ENCODE peak calls at places on chromosome 10, in nine cellular contexts. O, G, S, Y, H, Z, N, T and U are unnamed samples. For H3K36me3, the result is how much of the 10 kb centered on the place peaks cover.

GRCh38 chr10:52949899-52950298 is 177.3 kb upstream of the MBL2 start:
- DNase-seq in O (no peak), G (no peak), S (no peak), Y (no peak), H (no peak), Z (no peak), N (no peak), T (no peak), U (no peak)

GRCh38 chr10:101031796-101032636 is 982 bp downstream of the SFXN3 start:
- DNase-seq in O (peak), G (peak), S (no peak), Y (peak), H (peak), Z (peak), N (peak), T (peak), U (peak)

GRCh38 chr10:119337796-119338432 is 130.5 kb downstream of the GRK5 start:
- DNase-seq in O (no peak), G (peak), S (no peak), Y (no peak), H (no peak), Z (peak), N (no peak), T (no peak), U (no peak)

GRCh38 chr10:71223365-71224058 is 11.1 kb downstream of the UNC5B start:
- DNase-seq in O (no peak), G (no peak), S (no peak), Y (peak), H (no peak), Z (no peak), N (no peak), T (no peak), U (no peak)

GRCh38 chr10:101073631-101074030 is 11.8 kb downstream of the KAZALD1 start:
- DNase-seq in O (no peak), G (no peak), S (no peak), Y (no peak), H (no peak), Z (no peak), N (no peak), T (no peak), U (no peak)

GRCh38 chr10:110634527-110635209 is 9.5 kb upstream of the RBM20 start:
- DNase-seq in O (no peak), G (no peak), S (no peak), Y (no peak), H (no peak), Z (no peak), N (no peak), T (no peak), U (peak)

GRCh38 chr10:31929986-31930675 is 1.5 kb upstream of the ARHGAP12 start:
- DNase-seq in O (no peak), G (no peak), S (no peak), Y (no peak), H (peak), Z (peak), N (no peak), T (peak), U (no peak)

GRCh38 chr10:30155401-30155800 is 96.0 kb upstream of the JCAD start:
- DNase-seq in O (no peak), G (peak), S (no peak), Y (no peak), H (no peak), Z (peak), N (no peak), T (no peak), U (no peak)

GRCh38 chr10:102731222-102731800 is 12.4 kb upstream of the WBP1L start:
- DNase-seq in O (no peak), G (no peak), S (no peak), Y (peak), H (no peak), Z (no peak), N (no peak), T (no peak), U (peak)

GRCh38 chr10:104577171-104577570 is 63.9 kb upstream of the SORCS3 start:
- DNase-seq in O (no peak), G (no peak), S (no peak), Y (no peak), H (no peak), Z (no peak), N (no peak), T (no peak), U (no peak)

GRCh38 chr10:48541144-48541795 is 63.6 kb downstream of the ARHGAP22 start:
- DNase-seq in O (no peak), G (no peak), S (no peak), Y (peak), H (no peak), Z (no peak), N (peak), T (no peak), U (no peak)

GRCh38 chr10:132860527-132860926 is 74.6 kb upstream of the NKX6-2 start:
- DNase-seq in O (peak), G (no peak), S (no peak), Y (peak), H (no peak), Z (no peak), N (peak), T (no peak), U (no peak)

GRCh38 chr10:62637249-62638061 is 167.1 kb upstream of the ADO start:
- DNase-seq in O (no peak), G (peak), S (peak), Y (no peak), H (peak), Z (peak), N (no peak), T (no peak), U (no peak)

GRCh38 chr10:54002077-54002476 is 799.0 kb downstream of the PCDH15 start:
- DNase-seq in O (no peak), G (no peak), S (no peak), Y (no peak), H (no peak), Z (no peak), N (no peak), T (no peak), U (no peak)

GRCh38 chr10:53997953-53998352 is 803.1 kb downstream of the PCDH15 start:
- DNase-seq in O (no peak), G (no peak), S (peak), Y (no peak), H (no peak), Z (no peak), N (no peak), T (no peak), U (no peak)
- TF ChIP-seq CTCF in O (no peak), G (no peak), S (peak), Y (peak), H (no peak), Z (no peak), N (peak), T (no peak), U (peak)

GRCh38 chr10:7121154-7121797 is 289.6 kb downstream of the SFMBT2 start:
- DNase-seq in O (no peak), G (no peak), S (no peak), Y (peak), H (peak), Z (peak), N (no peak), T (peak), U (peak)

GRCh38 chr10:7117177-7117799 is 293.5 kb downstream of the SFMBT2 start:
- DNase-seq in O (no peak), G (no peak), S (no peak), Y (no peak), H (no peak), Z (no peak), N (no peak), T (no peak), U (no peak)

GRCh38 chr10:7122561-7122960 is 288.3 kb downstream of the SFMBT2 start:
- DNase-seq in O (no peak), G (no peak), S (no peak), Y (no peak), H (no peak), Z (no peak), N (no peak), T (no peak), U (no peak)

GRCh38 chr10:7119325-7120015 is 291.4 kb downstream of the SFMBT2 start:
- DNase-seq in O (no peak), G (no peak), S (peak), Y (no peak), H (no peak), Z (peak), N (no peak), T (no peak), U (no peak)

DNA sequence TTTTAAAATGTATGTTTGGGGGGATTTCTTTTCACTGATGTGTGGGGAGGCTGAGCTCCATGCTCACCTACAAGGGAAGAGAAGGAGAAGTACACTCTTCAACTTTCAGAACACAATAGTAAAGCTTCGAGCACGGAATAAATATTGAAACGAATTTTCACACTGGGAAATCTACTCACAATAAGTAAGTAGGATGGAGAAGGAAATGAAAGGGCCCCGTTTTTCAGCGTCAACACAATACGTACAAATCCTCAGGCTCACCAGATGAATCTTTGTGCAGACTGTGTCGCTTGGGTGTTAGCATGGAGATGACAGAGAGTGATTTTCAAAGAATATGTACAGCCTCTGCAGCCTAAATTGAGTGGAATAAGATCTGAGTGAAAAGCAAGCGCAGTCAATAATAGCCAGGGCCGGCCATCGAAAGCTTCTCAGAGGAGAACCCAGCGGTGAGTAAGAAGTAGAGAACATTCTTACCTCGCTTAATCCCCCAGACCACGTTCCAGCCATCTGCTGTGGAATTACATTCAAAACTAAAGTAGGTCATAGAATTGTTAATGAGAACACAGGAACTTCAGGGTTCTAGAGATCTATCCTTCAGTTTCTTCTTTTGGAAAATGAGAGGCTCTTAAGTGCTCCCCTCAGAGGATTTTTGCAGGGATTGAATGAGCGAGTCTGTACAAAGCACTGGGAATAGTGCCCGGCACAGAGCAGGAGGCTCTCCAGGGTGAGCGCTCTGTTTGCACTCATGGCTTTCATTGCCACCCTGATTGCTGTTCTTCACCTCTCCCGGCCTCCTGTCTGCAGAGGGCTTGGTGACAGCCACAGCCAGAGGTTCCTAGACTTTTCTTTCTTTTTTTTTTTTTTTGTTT is 292.8 kb downstream of the SFMBT2 start:
- DNase-seq in O (no peak), G (no peak), S (no peak), Y (no peak), H (no peak), Z (no peak), N (no peak), T (no peak), U (no peak)
- H3K4me3 ChIP-seq in O (no peak), G (no peak), S (no peak), Y (no peak), H (no peak), Z (no peak), N (no peak), T (no peak), U (no peak)

GRCh38 chr10:91931526-91932190 is 8.1 kb downstream of the BTAF1 start:
- DNase-seq in O (no peak), G (no peak), S (no peak), Y (no peak), H (no peak), Z (no peak), N (no peak), T (no peak), U (peak)
- H3K36me3 ChIP-seq in O (under half), G (under half), S (under half), Y (under half), H (under half), Z (under half), N (under half), T (under half), U (under half)

GRCh38 chr10:78774999-78775711 is 293.6 kb upstream of the ZMIZ1 start:
- DNase-seq in O (no peak), G (peak), S (peak), Y (no peak), H (no peak), Z (peak), N (peak), T (no peak), U (no peak)
- TF ChIP-seq CTCF in O (no peak), G (peak), S (no peak), Y (peak), H (no peak), Z (no peak), N (no peak), T (no peak), U (no peak)

DNA sequence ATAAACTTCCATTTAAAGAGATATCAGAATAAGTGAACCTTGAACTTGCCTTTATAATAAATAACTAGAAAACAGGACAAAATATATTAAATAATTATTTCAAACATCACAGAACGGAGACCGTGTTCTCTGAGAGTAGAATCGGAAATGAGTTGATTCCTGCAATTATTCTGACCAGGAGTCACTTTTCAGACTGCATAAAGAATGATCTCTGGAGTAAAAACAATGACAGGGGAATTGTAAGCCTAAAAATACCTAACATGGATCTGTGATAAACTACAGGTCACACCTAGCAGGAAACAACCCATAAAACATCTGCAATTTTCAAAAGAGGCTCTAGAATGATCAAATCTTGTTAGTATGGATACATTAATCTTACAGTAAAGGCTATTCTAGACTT is 577.5 kb upstream of the SORCS1 start:
- DNase-seq in O (no peak), G (no peak), S (no peak), Y (no peak), H (no peak), Z (no peak), N (no peak), T (no peak), U (no peak)
- H3K4me3 ChIP-seq in O (no peak), G (no peak), S (no peak), Y (no peak), H (no peak), Z (no peak), N (no peak), T (no peak), U (no peak)

DNA sequence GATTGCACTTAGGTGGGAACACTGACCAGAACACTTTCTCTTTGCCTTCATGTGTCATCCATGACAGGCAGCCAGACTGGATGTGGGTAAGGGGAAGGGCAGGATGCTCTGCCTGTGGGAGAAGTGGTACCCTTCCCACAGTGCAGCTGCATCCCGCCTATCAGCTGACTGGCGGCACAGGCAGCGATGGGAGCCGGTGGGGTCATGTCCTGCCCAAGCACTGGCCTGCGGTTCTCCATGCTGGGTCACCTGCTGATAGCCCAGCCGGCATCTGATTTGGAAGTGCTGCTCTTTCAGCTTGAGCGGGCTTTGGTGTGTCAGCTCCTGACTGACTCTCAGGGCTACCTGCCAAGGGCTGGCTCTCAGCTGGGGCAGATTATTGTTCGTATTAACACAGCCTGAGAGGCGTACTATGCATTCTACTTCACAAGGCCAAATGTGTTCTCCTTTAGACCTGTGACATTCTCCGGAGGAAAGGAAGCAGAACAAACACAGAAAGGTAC is 105.2 kb upstream of the PDLIM1 start:
- DNase-seq in O (no peak), G (no peak), S (no peak), Y (no peak), H (no peak), Z (no peak), N (peak), T (no peak), U (no peak)
- H3K36me3 ChIP-seq in O (under half), G (under half), S (under half), Y (under half), H (under half), Z (under half), N (under half), T (under half), U (under half)

DNA sequence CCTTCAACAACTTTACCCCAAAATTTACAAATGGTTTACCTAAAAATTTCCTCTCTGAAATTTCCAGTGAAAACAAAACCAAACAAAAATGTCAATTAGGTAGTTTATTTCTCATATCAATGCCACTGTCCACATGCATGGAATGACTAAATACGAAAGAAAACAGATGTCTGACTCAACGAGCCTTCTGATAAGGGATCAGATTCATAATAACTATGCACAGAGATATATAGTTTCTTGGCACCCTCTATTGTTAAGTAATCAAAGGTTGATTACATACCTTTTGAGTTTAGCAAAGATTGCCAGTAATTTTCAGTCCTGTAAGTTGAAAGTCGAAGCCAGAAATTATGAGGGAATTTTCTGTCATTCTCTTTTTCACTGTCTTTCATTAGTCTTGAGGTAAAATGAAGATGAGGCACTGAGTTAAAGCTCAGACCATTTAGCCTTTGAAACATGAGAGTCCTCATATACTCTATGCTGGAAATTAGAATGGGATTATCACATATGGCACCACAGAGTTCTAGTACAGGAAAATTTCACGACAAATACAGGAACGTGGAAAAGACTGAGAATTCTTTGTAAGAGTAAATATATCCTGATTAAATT is 519.1 kb upstream of the ANKRD30A start:
- DNase-seq in O (no peak), G (peak), S (peak), Y (no peak), H (no peak), Z (peak), N (no peak), T (no peak), U (no peak)
- TF ChIP-seq CTCF in O (no peak), G (no peak), S (no peak), Y (no peak), H (no peak), Z (no peak), N (no peak), T (no peak), U (no peak)

GRCh38 chr10:89901895-89902294 is 200.5 kb downstream of the KIF20B start:
- DNase-seq in O (no peak), G (no peak), S (no peak), Y (no peak), H (no peak), Z (no peak), N (no peak), T (no peak), U (no peak)

GRCh38 chr10:89904755-89905154 is 203.4 kb downstream of the KIF20B start:
- DNase-seq in O (no peak), G (no peak), S (peak), Y (no peak), H (no peak), Z (peak), N (no peak), T (no peak), U (no peak)

GRCh38 chr10:89900554-89900953 is 199.2 kb downstream of the KIF20B start:
- DNase-seq in O (no peak), G (no peak), S (no peak), Y (no peak), H (no peak), Z (no peak), N (no peak), T (no peak), U (no peak)
- H3K4me3 ChIP-seq in O (no peak), G (no peak), S (no peak), Y (no peak), H (no peak), Z (no peak), N (no peak), T (no peak), U (no peak)

GRCh38 chr10:73789659-73790055 is 4.3 kb downstream of the ZSWIM8 start:
- DNase-seq in O (no peak), G (no peak), S (no peak), Y (no peak), H (no peak), Z (no peak), N (peak), T (no peak), U (no peak)

GRCh38 chr10:73791871-73792400 is 6.5 kb downstream of the ZSWIM8 start:
- DNase-seq in O (no peak), G (no peak), S (no peak), Y (no peak), H (no peak), Z (no peak), N (peak), T (no peak), U (no peak)

GRCh38 chr10:73786512-73786885 is 1.1 kb downstream of the ZSWIM8 start:
- DNase-seq in O (no peak), G (no peak), S (no peak), Y (no peak), H (no peak), Z (no peak), N (no peak), T (no peak), U (no peak)

GRCh38 chr10:73790886-73791625 is 5.7 kb downstream of the ZSWIM8 start:
- DNase-seq in O (no peak), G (no peak), S (no peak), Y (no peak), H (no peak), Z (no peak), N (peak), T (no peak), U (no peak)

DNA sequence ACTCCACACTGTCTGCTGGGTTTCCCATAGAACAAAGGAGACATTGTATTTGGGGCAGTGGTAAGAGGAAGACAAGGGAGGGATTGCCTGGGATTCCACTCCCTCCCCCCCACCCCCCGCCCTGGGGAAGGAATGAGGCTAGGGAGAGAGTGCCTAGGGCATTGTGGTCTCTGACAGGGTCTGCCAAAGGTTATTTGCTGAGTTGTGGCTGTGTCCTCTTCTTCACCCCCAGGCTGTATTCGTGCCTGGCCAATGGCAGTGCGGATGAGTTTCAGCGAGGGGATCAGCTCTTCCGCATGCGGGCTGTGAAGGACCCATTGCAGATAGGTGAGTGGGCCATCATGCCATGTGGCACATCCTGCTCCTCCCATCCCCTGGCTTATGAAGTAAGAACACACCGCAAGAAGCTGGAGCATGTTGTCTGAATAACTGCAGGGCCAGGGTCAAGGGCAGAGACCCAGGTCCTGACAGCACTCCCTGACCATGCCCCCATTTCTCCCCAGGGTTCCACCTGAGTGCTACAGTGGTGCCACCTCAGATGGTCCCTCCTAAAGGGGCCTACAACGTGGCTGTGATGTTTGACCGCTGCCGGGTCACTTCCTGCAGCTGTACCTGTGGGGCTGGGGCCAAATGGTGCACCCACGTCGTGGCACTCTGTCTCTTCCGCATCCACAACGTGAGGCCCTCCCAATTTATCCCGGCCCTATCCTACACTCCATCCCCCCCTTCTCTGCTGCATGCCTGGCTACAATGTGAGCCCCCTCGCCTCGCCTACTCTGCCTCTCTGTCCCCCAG is 3.7 kb downstream of the ZSWIM8 start:
- DNase-seq in O (no peak), G (no peak), S (no peak), Y (no peak), H (no peak), Z (no peak), N (peak), T (no peak), U (no peak)
- H3K36me3 ChIP-seq in O (half or more), G (under half), S (under half), Y (under half), H (under half), Z (under half), N (under half), T (under half), U (under half)

GRCh38 chr10:60441515-60441914 is 51.8 kb upstream of the ANK3 start:
- DNase-seq in O (no peak), G (no peak), S (peak), Y (no peak), H (no peak), Z (peak), N (no peak), T (no peak), U (no peak)
- TF ChIP-seq CTCF in O (no peak), G (peak), S (no peak), Y (peak), H (no peak), Z (peak), N (no peak), T (no peak), U (peak)